ENCODE peak calls at places on chromosomes 4 and X, in four cellular contexts. O, U, S and Z are unnamed samples.

GRCh38 chrX:40154853-40155616 is 57.3 kb upstream of the BCOR start:
- DNase-seq in U (no peak), O (peak), S (peak), Z (no peak)

GRCh38 chrX:63282077-63282476 is 69.1 kb downstream of the SPIN4 start:
- DNase-seq in S (no peak), U (no peak), O (no peak), Z (no peak)

GRCh38 chr4:127604949-127605709 is 27.6 kb upstream of the INTU start:
- DNase-seq in S (peak), U (peak), O (peak), Z (peak)

GRCh38 chr4:156322592-156322991 is 368.9 kb upstream of the CTSO start:
- DNase-seq in U (peak), O (peak), S (peak), Z (peak)

GRCh38 chrX:40281341-40282005 is 183.7 kb upstream of the BCOR start:
- DNase-seq in O (no peak), U (no peak), S (no peak), Z (no peak)

GRCh38 chr4:4425119-4425690 is 38.3 kb downstream of the NSG1 start:
- DNase-seq in U (no peak), O (no peak), S (peak), Z (no peak)

GRCh38 chr4:135269125-135269772 is 1067.7 kb upstream of the PABPC4L start:
- DNase-seq in O (no peak), U (no peak), S (no peak), Z (no peak)

GRCh38 chr4:41359069-41359769 is 102.5 kb downstream of the UCHL1 start:
- DNase-seq in O (no peak), S (no peak), U (no peak), Z (no peak)

GRCh38 chr4:173025131-173025530 is 143.5 kb upstream of the GALNT7 start:
- DNase-seq in O (peak), U (peak), S (peak), Z (peak)

GRCh38 chr4:5808081-5808741 is 84.7 kb downstream of the CRMP1 start:
- DNase-seq in S (peak), U (peak), O (no peak), Z (no peak)

GRCh38 chrX:115616943-115617563 is 56.1 kb downstream of the PLS3 start:
- DNase-seq in O (peak), U (peak), S (peak), Z (peak)

GRCh38 chrX:78571849-78572248 is 87.3 kb downstream of the RTL3 start:
- DNase-seq in U (no peak), S (no peak), O (no peak), Z (no peak)

GRCh38 chrX:104566921-104567501 is 1.0 kb downstream of the IL1RAPL2 start:
- DNase-seq in O (no peak), S (no peak), U (no peak), Z (no peak)

GRCh38 chrX:31653395-31653794 is 581.6 kb upstream of the FTHL17 start:
- DNase-seq in U (no peak), O (no peak), S (no peak), Z (no peak)

GRCh38 chrX:53438832-53439230 is 4.7 kb upstream of the HSD17B10 start:
- DNase-seq in S (no peak), O (no peak), U (no peak), Z (no peak)

GRCh38 chrX:18119856-18120255 is 100.8 kb downstream of the BEND2 start:
- DNase-seq in O (no peak), U (no peak), S (no peak), Z (no peak)

GRCh38 chr4:93897559-93897958 is 69.0 kb downstream of the ATOH1 start:
- DNase-seq in U (peak), O (no peak), S (peak), Z (no peak)

GRCh38 chr4:188811116-188811515 is 671.9 kb downstream of the TRIML1 start:
- DNase-seq in S (no peak), U (no peak), O (no peak), Z (no peak)

GRCh38 chr4:158571736-158572135 is 50.1 kb downstream of the RXFP1 start:
- DNase-seq in S (no peak), O (no peak), U (no peak), Z (no peak)

GRCh38 chr4:10354746-10355145 is 102.5 kb downstream of the ZNF518B start:
- DNase-seq in S (no peak), U (no peak), O (no peak), Z (no peak)

GRCh38 chrX:151488677-151489076 is 74.8 kb upstream of the PASD1 start:
- DNase-seq in S (peak), U (no peak), O (no peak), Z (no peak)

GRCh38 chr4:54082168-54082567 is 17.8 kb upstream of the CHIC2 start:
- DNase-seq in O (peak), U (peak), S (peak), Z (peak)

GRCh38 chr4:85825937-85826678 is 351.2 kb downstream of the ARHGAP24 start:
- DNase-seq in U (peak), O (peak), S (peak), Z (peak)

GRCh38 chrX:100995469-100995868 is 26.0 kb downstream of the ARL13A start:
- DNase-seq in U (peak), S (peak), O (peak), Z (peak)

GRCh38 chr4:2714071-2714770 is 41.9 kb downstream of the TNIP2 start:
- DNase-seq in S (peak), U (peak), O (peak), Z (peak)

GRCh38 chr4:3257691-3258482 is 8.9 kb downstream of the MSANTD1 start:
- DNase-seq in U (peak), S (peak), O (peak), Z (peak)

GRCh38 chr4:152643153-152644035 is 36.4 kb downstream of the TMEM154 start:
- DNase-seq in U (no peak), O (no peak), S (no peak), Z (no peak)

GRCh38 chr4:780730-781492 is 45.0 kb downstream of the CPLX1 start:
- DNase-seq in S (no peak), U (no peak), O (no peak), Z (no peak)

GRCh38 chr4:108544504-108544903 is 75.9 kb upstream of the RPL34 start:
- DNase-seq in O (no peak), S (peak), U (peak), Z (peak)

GRCh38 chr4:85084371-85085170 is 118.1 kb upstream of the WDFY3 start:
- DNase-seq in U (peak), O (peak), S (peak), Z (peak)

GRCh38 chr4:166903408-166903807 is 330.9 kb downstream of the SPOCK3 start:
- DNase-seq in U (no peak), S (no peak), O (no peak), Z (no peak)

GRCh38 chrX:1419545-1420355 is 27.8 kb upstream of the SLC25A6 start:
- DNase-seq in U (no peak), S (no peak), O (no peak), Z (no peak)

DNA sequence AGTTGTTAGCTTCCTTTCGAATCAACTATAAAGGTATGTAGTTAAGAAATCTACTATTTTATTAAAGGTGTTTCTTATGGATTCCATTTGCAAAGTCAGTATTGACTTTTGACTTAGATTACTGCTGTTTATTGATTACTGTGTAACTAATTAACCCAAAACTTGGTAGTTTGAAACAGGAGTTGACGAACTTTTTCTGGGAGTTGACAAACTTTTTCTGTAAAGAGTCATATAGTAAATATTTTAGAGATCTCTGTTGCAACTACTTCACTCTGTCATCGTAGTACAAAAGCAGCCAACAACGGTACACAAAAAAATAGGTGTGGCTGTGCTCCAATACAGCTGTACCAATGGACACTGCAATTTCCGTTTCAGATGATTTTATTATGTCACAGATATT is 30.2 kb downstream of the AGA start:
- DNase-seq in S (no peak), O (no peak), U (no peak), Z (no peak)
- TF ChIP-seq CTCF in S (no peak), O (no peak), U (no peak), Z (no peak)

GRCh38 chr4:183758006-183758734 is 99.1 kb downstream of the TRAPPC11 start:
- DNase-seq in U (no peak), O (peak), S (peak), Z (no peak)
- TF ChIP-seq CTCF in U (peak), O (peak), S (peak), Z (no peak)

GRCh38 chr4:15385515-15385914 is 42.3 kb upstream of the C1QTNF7 start:
- DNase-seq in O (no peak), U (no peak), S (no peak), Z (no peak)
- TF ChIP-seq CTCF in O (no peak), U (no peak), S (no peak), Z (no peak)

DNA sequence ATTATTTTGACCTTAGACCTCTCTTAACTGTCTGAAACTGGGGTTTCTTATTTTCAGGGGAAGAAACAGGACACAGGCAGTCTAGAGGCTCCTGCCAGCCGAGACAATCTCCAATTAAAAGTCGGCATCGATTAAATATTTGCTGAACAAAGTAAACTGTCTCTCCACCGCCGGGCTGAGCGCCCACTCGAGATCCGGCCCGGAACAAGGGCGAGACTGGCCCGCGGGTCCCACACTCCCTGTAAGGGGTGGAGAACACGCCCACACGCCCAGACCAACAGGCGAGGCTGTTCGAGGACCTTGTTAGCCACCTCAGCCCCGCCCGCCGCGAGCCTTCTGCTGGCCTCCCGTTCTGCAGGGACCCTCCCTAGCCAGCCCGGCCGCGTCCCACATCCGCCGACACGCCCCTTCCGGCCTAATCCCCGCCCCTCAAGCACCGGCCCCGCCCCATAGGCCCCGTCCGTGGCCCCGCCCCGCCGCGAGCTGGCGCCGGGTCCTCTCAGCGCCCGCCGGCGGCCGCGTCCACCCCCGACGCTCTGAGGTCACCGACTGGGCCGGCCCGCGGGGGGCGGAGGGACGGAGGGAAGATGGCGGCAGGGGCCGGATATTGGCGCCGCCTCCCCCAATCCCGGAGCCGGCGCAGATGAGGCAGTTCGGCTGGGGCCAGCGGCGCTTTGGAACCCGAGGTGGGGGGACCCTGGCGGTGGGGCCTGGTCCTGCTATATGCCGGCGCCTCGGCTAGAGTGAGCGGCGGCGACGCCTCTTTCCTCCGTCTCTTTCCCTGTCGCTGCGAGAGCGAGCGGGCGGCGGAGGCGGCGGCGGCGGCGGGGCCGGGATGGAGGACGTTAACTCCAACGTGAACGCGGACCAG is at the start of gene SLAIN2:
- DNase-seq in O (peak), U (peak), S (peak), Z (peak)
- TF ChIP-seq CTCF in O (peak), U (peak), S (peak), Z (peak)

GRCh38 chr4:164287173-164287572 is 466.8 kb upstream of the SMIM31 start:
- DNase-seq in U (no peak), S (no peak), O (no peak), Z (no peak)

GRCh38 chr4:164293181-164293580 is 460.8 kb upstream of the SMIM31 start:
- DNase-seq in S (no peak), O (no peak), U (no peak), Z (no peak)

GRCh38 chr4:164293776-164294175 is 460.2 kb upstream of the SMIM31 start:
- DNase-seq in O (no peak), U (no peak), S (no peak), Z (no peak)

DNA sequence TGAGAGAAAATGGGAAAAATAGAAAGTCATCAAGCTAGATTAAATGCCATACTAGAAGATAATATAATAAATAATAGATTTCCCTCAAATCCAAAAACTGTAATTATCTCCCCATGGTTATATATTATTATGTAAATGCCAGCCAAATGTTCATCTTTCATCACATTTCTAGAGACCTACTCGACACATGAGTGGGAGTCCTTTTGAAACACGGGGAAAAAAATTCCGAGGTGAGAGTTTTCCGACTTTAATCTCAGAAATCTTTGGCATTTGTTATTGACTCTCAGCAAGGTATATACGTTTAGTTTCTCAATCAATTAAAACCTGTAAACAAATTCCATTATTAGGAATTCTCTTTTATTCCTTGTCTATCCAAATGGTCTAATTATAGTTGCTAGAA is 465.4 kb upstream of the SMIM31 start:
- DNase-seq in S (no peak), U (no peak), O (no peak), Z (no peak)
- TF ChIP-seq CTCF in S (no peak), U (no peak), O (no peak), Z (no peak)

GRCh38 chr4:107046261-107046660 is 10.1 kb upstream of the DKK2 start:
- DNase-seq in U (no peak), O (no peak), S (no peak), Z (no peak)

GRCh38 chr4:107050525-107051135 is 14.5 kb upstream of the DKK2 start:
- DNase-seq in O (peak), U (no peak), S (peak), Z (peak)
- TF ChIP-seq CTCF in O (peak), U (peak), S (peak), Z (peak)

DNA sequence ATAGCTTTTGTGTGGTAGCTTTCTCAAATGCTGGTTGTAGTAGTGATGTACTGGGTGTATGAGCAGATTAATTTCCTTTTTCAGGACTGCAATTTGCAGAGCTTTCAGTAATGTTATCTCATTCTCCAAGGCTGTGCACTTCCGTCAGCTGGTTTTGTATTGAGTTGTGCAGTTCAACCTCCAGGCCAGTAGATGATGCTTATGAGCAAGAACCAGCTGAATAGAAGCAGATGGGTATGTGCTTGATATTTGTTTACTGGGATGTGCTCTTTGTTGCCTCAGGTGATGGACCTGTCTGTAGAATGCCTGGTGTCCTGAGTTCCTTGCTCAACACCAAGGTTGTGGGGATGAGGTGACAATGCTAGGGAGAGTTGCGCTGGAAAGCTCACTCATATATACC is 462.8 kb downstream of the PCDH18 start:
- DNase-seq in U (no peak), S (no peak), O (no peak), Z (no peak)
- TF ChIP-seq CTCF in U (no peak), S (no peak), O (no peak), Z (no peak)